ENCODE peak calls at places on chromosomes 4 and X, in six cellular contexts. D is NCI-H2081; Q is A549; T is HS-27A; R is activated CD8-positive, alpha-beta memory T cell treated with anti-CD3 and anti-CD28 coated beads, Interleukin-2, amount 50 U/mL, for 4 hours; A is activated CD4-positive, alpha-beta T cell treated with anti-CD3 and anti-CD28 coated beads for 4 hours. C is an unnamed sample.

GRCh38 chr4:38568768-38569167 is 95.2 kb upstream of the KLF3 start:
- DNase-seq in D (no peak), Q (no peak), T (no peak), R (no peak), A (no peak), C (no peak)

GRCh38 chr4:25441519-25442117 is 64.6 kb downstream of the ANAPC4 start:
- DNase-seq in D (peak), Q (peak), T (peak), R (no peak), A (no peak), C (peak)

GRCh38 chrX:41265615-41266014 is 68.3 kb upstream of the DDX3X start:
- DNase-seq in D (no peak), Q (no peak), T (no peak), R (peak), A (peak), C (no peak)

GRCh38 chrX:119970574-119970973 is 27.0 kb upstream of the NKAP start:
- DNase-seq in D (no peak), Q (no peak), T (no peak), R (no peak), A (no peak), C (no peak)

GRCh38 chrX:68978211-68978780 is 149.5 kb downstream of the EFNB1 start:
- DNase-seq in D (no peak), Q (no peak), T (no peak), R (no peak), A (no peak), C (peak)

GRCh38 chrX:123869488-123869887 is 9.6 kb downstream of the XIAP start:
- DNase-seq in D (no peak), Q (no peak), T (no peak), R (no peak), A (no peak), C (peak)

GRCh38 chrX:119682019-119682989 is 10.7 kb downstream of the SEPTIN6 start:
- DNase-seq in D (no peak), Q (no peak), T (no peak), R (no peak), A (no peak), C (no peak)

GRCh38 chr4:6751611-6752485 is 30.7 kb upstream of the KIAA0232 start:
- DNase-seq in D (no peak), Q (no peak), T (no peak), R (no peak), A (no peak), C (no peak)

GRCh38 chrX:154547245-154548027 is at the start of gene IKBKG:
- DNase-seq in D (peak), Q (peak), T (peak), R (peak), A (peak), C (peak)

GRCh38 chr4:54065282-54066087 is 1.1 kb upstream of the CHIC2 start:
- DNase-seq in D (no peak), Q (no peak), T (no peak), R (no peak), A (no peak), C (peak)

GRCh38 chr4:121875663-121876062 is 5.4 kb upstream of the BBS7 start:
- DNase-seq in D (no peak), Q (no peak), T (no peak), R (no peak), A (no peak), C (peak)

GRCh38 chr4:81632581-81633247 is 161.0 kb upstream of the RASGEF1B start:
- DNase-seq in D (no peak), Q (no peak), T (no peak), R (no peak), A (no peak), C (no peak)

GRCh38 chr4:72971572-72971971 is 97.9 kb downstream of the COX18 start:
- DNase-seq in D (no peak), Q (no peak), T (peak), R (no peak), A (no peak), C (peak)

GRCh38 chr4:119205690-119206089 is 6.8 kb upstream of the USP53 start:
- DNase-seq in D (no peak), Q (no peak), T (no peak), R (no peak), A (no peak), C (no peak)

GRCh38 chrX:123818243-123818642 is 41.6 kb upstream of the XIAP start:
- DNase-seq in D (no peak), Q (peak), T (no peak), R (no peak), A (no peak), C (peak)

C was measured in EH.